ENCODE peak calls at places on chromosome 1, in four cellular contexts. X is PC-3, M is lower lobe of right lung, O is right lobe of liver. V is an unnamed sample.
A peak's percentile ranks its signal among the peaks of the same experiment; 100 is the strongest.

GRCh38 chr1:9901148-9902059 is 8.7 kb downstream of the CTNNBIP1 start:
- DNase-seq in X (no peak), M (peak; percentile 91), O (peak; percentile 78), V (no peak)

GRCh38 chr1:174262747-174263241 is 103.5 kb downstream of the RABGAP1L start:
- DNase-seq in X (peak; percentile 61), M (no peak), O (no peak), V (no peak)

GRCh38 chr1:202144510-202145324 is at the start of gene ARL8A:
- DNase-seq in X (peak; percentile 49), M (peak; percentile 84), O (peak; percentile 82), V (peak; percentile 82)

GRCh38 chr1:46037597-46037936 is 94.9 kb downstream of the PIK3R3 start:
- DNase-seq in X (no peak), M (no peak), O (no peak), V (no peak)

GRCh38 chr1:197144570-197145325 is 1.7 kb downstream of the ASPM start:
- DNase-seq in X (peak; percentile 42), M (no peak), O (peak; percentile 62), V (no peak)

GRCh38 chr1:240086726-240087125 is 5.0 kb upstream of the FMN2 start:
- DNase-seq in X (peak; percentile 89), M (no peak), O (no peak), V (no peak)

GRCh38 chr1:179230721-179231120 is 1.2 kb upstream of the ABL2 start:
- DNase-seq in X (no peak), M (no peak), O (no peak), V (no peak)

GRCh38 chr1:121418369-121419049 is 233.7 kb downstream of the SRGAP2C start:
- DNase-seq in X (no peak), M (no peak), O (no peak), V (no peak)

GRCh38 chr1:110538921-110539320 is 19.9 kb upstream of the KCNA10 start:
- DNase-seq in X (peak; percentile 30), M (no peak), O (no peak), V (no peak)

GRCh38 chr1:7595338-7595737 is 175.8 kb upstream of the VAMP3 start:
- DNase-seq in X (no peak), M (peak; percentile 21), O (peak; percentile 26), V (no peak)

GRCh38 chr1:245999697-246000637 is 507.1 kb downstream of the SMYD3 start:
- DNase-seq in X (no peak), M (no peak), O (no peak), V (no peak)

GRCh38 chr1:232538224-232538942 is 91.5 kb downstream of the SIPA1L2 start:
- DNase-seq in X (peak; percentile 91), M (no peak), O (no peak), V (no peak)

GRCh38 chr1:201774224-201774982 is 54.6 kb upstream of the IPO9 start:
- DNase-seq in X (no peak), M (no peak), O (no peak), V (no peak)

GRCh38 chr1:64112281-64112680 is 91.1 kb upstream of the UBE2U start:
- DNase-seq in X (peak; percentile 60), M (no peak), O (no peak), V (no peak)

GRCh38 chr1:175419684-175420490 is 227.3 kb upstream of the KIAA0040 start:
- DNase-seq in X (no peak), M (no peak), O (no peak), V (no peak)

GRCh38 chr1:219296916-219297315 is 123.2 kb downstream of the LYPLAL1 start:
- DNase-seq in X (no peak), M (no peak), O (no peak), V (no peak)

GRCh38 chr1:54928327-54928726 is 41.3 kb upstream of the DHCR24 start:
- DNase-seq in X (no peak), M (no peak), O (no peak), V (no peak)

GRCh38 chr1:60890664-60891063 is 191.7 kb upstream of the NFIA start:
- DNase-seq in X (no peak), M (no peak), O (no peak), V (no peak)

GRCh38 chr1:185376840-185377635 is 60.0 kb upstream of the IVNS1ABP start:
- DNase-seq in X (no peak), M (no peak), O (no peak), V (no peak)

GRCh38 chr1:45589861-45590260 is 6.0 kb downstream of the NASP start:
- DNase-seq in X (no peak), M (no peak), O (no peak), V (no peak)

GRCh38 chr1:161071886-161072371 is 2.2 kb upstream of the ARHGAP30 start:
- DNase-seq in X (peak; percentile 70), M (peak; percentile 86), O (no peak), V (peak; percentile 64)

GRCh38 chr1:58402444-58402843 is 144.1 kb downstream of the OMA1 start:
- DNase-seq in X (no peak), M (no peak), O (no peak), V (no peak)

GRCh38 chr1:116466810-116467557 is 93.9 kb downstream of the ATP1A1 start:
- DNase-seq in X (peak; percentile 46), M (no peak), O (no peak), V (no peak)

GRCh38 chr1:152926091-152926490 is 17.7 kb downstream of the IVL start:
- DNase-seq in X (peak; percentile 78), M (no peak), O (no peak), V (no peak)

GRCh38 chr1:116763787-116764465 is 9.7 kb downstream of the CD2 start:
- DNase-seq in X (peak; percentile 53), M (no peak), O (no peak), V (no peak)

GRCh38 chr1:172827301-172827700 is 168.4 kb downstream of the FASLG start:
- DNase-seq in X (no peak), M (no peak), O (no peak), V (no peak)

GRCh38 chr1:206506803-206507394 is 432 bp upstream of the RASSF5 start:
- DNase-seq in X (no peak), M (no peak), O (no peak), V (no peak)

GRCh38 chr1:178587975-178588374 is 75.1 kb downstream of the TEX35 start:
- DNase-seq in X (no peak), M (no peak), O (no peak), V (no peak)

GRCh38 chr1:173113015-173113741 is 62.4 kb upstream of the TNFSF18 start:
- DNase-seq in X (peak; percentile 99), M (no peak), O (no peak), V (no peak)

DNA sequence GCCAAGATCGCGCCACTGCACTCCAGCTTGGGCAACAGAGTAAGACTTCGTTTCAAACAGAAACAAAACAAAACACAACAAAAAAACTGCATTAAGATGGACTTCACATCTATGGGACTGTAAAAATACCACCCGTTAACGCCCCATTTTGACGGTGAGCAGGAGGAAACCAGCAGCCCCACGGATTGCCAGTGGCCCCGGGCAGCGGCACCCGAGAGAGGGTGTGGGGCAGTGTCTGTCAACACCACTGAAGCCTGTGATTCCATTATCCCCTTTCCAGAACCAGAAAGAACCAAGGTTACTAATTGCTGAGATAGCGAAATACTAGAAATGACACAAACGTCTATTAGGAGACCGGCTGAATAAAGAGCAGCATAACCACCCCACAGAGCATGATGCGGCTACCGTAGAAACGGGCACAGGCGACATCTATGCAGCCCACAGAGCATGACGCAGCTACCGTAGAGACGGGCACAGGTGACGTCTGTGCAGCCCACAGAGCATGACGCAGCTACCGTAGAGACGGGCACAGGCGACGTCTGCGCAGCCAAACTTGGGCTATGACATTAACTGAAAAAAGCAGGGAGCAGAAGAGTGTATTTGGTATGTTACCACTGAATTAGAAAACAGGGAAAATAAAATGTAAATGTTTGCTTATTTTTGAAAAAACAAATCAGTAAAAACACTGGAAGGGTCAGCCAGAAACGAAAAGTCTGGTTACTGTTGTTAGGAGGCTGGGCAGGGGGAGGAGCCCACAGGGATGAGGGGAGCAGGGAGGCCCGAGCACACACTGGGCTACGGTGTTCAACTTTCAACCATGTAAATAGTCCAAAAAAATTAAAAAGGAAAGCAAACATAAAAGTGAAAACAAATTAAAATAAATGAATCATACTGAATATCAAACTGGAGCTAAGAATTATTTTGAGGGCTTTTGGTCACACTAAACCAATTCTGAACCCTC is 96.5 kb downstream of the NPHP4 start:
- DNase-seq in X (no peak), M (peak; percentile 9), O (peak; percentile 35), V (no peak)
- H3K4me1 ChIP-seq in X (no peaks in the 10 kb centered on the region), M (no peaks in the 10 kb centered on the region), O (no peaks in the 10 kb centered on the region), V (no peaks in the 10 kb centered on the region)

GRCh38 chr1:24385160-24385939 is 28.2 kb downstream of the STPG1 start:
- DNase-seq in X (peak; percentile 45), M (no peak), O (peak; percentile 41), V (no peak)

GRCh38 chr1:24386241-24386640 is 27.3 kb downstream of the STPG1 start:
- DNase-seq in X (no peak), M (no peak), O (peak; percentile 23), V (no peak)

GRCh38 chr1:24387636-24388035 is 25.9 kb downstream of the STPG1 start:
- DNase-seq in X (no peak), M (no peak), O (peak; percentile 44), V (no peak)

GRCh38 chr1:24388331-24388870 is 25.2 kb downstream of the STPG1 start:
- DNase-seq in X (no peak), M (no peak), O (peak; percentile 22), V (no peak)

GRCh38 chr1:24386931-24387330 is 26.7 kb downstream of the STPG1 start:
- DNase-seq in X (no peak), M (no peak), O (peak; percentile 39), V (no peak)
- H3K4me1 ChIP-seq in X (peaks cover 25% of the 10 kb centered on the region), M (peaks cover 59% of the 10 kb centered on the region), O (peaks cover 42% of the 10 kb centered on the region), V (peaks cover 16% of the 10 kb centered on the region)

DNA sequence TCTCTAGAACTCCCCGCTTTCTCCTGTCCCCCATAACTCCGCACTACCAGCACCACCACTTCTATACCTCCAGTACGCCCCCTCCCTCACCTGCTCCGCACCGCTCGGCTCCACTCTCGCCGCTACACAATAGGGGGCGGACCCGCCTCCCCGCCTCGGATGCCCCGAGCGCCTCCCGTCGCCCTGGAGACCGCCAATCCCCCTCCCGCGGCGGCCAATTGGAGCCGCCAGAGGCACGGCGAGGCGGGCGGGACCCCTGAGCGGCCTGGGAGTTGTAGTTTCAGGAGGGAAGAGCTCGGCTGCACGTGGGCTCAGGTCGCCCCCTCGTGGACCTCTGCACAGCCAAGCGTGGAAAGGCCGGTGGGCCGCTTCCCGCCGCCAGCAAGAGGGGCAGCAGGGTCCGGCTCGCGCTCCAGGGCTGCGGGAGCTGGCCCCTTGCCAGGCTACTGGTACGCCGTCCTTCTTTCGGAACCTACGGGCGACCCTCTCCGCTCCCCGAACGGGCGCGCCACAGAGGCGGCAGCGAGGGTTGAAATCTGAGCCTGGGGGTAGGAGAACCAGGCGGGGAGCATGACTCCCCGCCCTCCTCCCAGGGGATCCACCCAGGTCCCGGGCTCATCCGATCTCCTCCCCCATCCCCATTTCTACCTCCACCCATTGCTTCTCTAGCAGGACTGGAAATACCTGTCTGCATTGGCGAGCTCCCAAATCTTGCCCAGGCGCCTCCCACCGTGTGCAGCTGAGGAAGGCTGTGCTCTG is at the start of gene IGSF9:
- DNase-seq in X (peak; percentile 99), M (peak; percentile 84), O (peak; percentile 92), V (peak; percentile 93)
- H3K4me1 ChIP-seq in X (peaks cover 42% of the 10 kb centered on the region), M (peaks cover 23% of the 10 kb centered on the region), O (peaks cover 20% of the 10 kb centered on the region), V (peaks cover 40% of the 10 kb centered on the region)

GRCh38 chr1:94322696-94323095 is 85.3 kb upstream of the ARHGAP29 start:
- DNase-seq in X (peak; percentile 94), M (no peak), O (no peak), V (no peak)
- H3K4me1 ChIP-seq in X (peaks cover 83% of the 10 kb centered on the region), M (peaks cover 25% of the 10 kb centered on the region), O (peaks cover 3% of the 10 kb centered on the region), V (no peaks in the 10 kb centered on the region)

V was measured in mucosa of descending colon.